ENCODE peak calls at places on chromosomes 12 and 14, in four cellular contexts. F is activated T-helper 9 cell treated with anti-CD3 and anti-CD28 coated beads, Interleukin-2, amount 50 U/mL, for 16 hours; K is amygdala; N is NCI-H1105. R is an unnamed sample.

GRCh38 chr14:95018845-95019244 is 138.5 kb downstream of the DICER1 start:
- DNase-seq in F (no peak), N (no peak), K (no peak), R (no peak)

GRCh38 chr12:109064143-109064542 is 11.8 kb downstream of the USP30 start:
- DNase-seq in N (no peak), K (no peak), F (no peak), R (no peak)

GRCh38 chr12:111546758-111547383 is 52.2 kb downstream of the ATXN2 start:
- DNase-seq in N (no peak), K (no peak), F (no peak), R (no peak)

GRCh38 chr14:96748371-96748770 is 48.8 kb upstream of the VRK1 start:
- DNase-seq in N (peak), F (no peak), K (no peak), R (no peak)

GRCh38 chr12:116916714-116917114 is 6.0 kb downstream of the FBXW8 start:
- DNase-seq in F (peak), K (no peak), N (no peak), R (no peak)

GRCh38 chr12:111976860-111977259 is 36.1 kb downstream of the TMEM116 start:
- DNase-seq in F (no peak), K (no peak), N (no peak), R (no peak)

GRCh38 chr12:105748806-105749600 is 389.8 kb downstream of the NUAK1 start:
- DNase-seq in F (no peak), K (no peak), N (no peak), R (peak)

GRCh38 chr14:91376547-91377477 is 40.8 kb downstream of the CCDC88C start:
- DNase-seq in N (no peak), K (no peak), F (no peak), R (no peak)

GRCh38 chr12:51262758-51263177 is 7.4 kb downstream of the SMAGP start:
- DNase-seq in K (no peak), N (no peak), F (no peak), R (no peak)

GRCh38 chr12:104748790-104749189 is 209.3 kb downstream of the SLC41A2 start:
- DNase-seq in F (no peak), K (no peak), N (no peak), R (no peak)

GRCh38 chr12:29673346-29673745 is 110.4 kb downstream of the TMTC1 start:
- DNase-seq in F (no peak), N (no peak), K (no peak), R (no peak)

GRCh38 chr12:85280138-85280983 is at the start of gene ALX1:
- DNase-seq in F (no peak), N (no peak), K (no peak), R (no peak)

GRCh38 chr12:75592638-75593335 is 81.4 kb upstream of the KRR1 start:
- DNase-seq in N (no peak), F (no peak), K (no peak), R (no peak)

GRCh38 chr12:69435644-69436043 is 34.5 kb upstream of the FRS2 start:
- DNase-seq in K (no peak), N (no peak), F (no peak), R (no peak)

GRCh38 chr12:108670066-108670631 is 36.5 kb upstream of the SELPLG start:
- DNase-seq in F (no peak), K (no peak), N (no peak), R (no peak)

GRCh38 chr14:99034711-99035171 is 237.3 kb downstream of the BCL11B start:
- DNase-seq in K (no peak), F (no peak), N (no peak), R (no peak)

GRCh38 chr12:91316161-91316759 is 133.6 kb upstream of the DCN start:
- DNase-seq in K (no peak), F (no peak), N (no peak), R (no peak)

GRCh38 chr14:51546603-51547258 is 105.0 kb upstream of the FRMD6 start:
- DNase-seq in N (peak), K (no peak), F (no peak), R (no peak)

GRCh38 chr12:93139028-93139665 is 210.1 kb upstream of the EEA1 start:
- DNase-seq in F (no peak), N (no peak), K (no peak), R (no peak)

GRCh38 chr12:32248594-32249140 is 142.0 kb downstream of the BICD1 start:
- DNase-seq in N (no peak), K (no peak), F (no peak), R (no peak)

GRCh38 chr14:103545219-103545914 is 16.4 kb downstream of the TRMT61A start:
- DNase-seq in K (no peak), N (no peak), F (no peak), R (no peak)

GRCh38 chr12:123142948-123143752 is 7.7 kb downstream of the PITPNM2 start:
- DNase-seq in N (no peak), K (no peak), F (no peak), R (no peak)

GRCh38 chr14:50018236-50019210 is 97.8 kb downstream of the VCPKMT start:
- DNase-seq in F (no peak), K (no peak), N (no peak), R (no peak)

R was measured in dorsolateral prefrontal cortex.